ENCODE peak calls at places on chromosomes 7 and 10, in eight cellular contexts. C, G, X, Z, F, T, B and J are unnamed samples.

GRCh38 chr7:126495739-126496138 is 757.0 kb downstream of the GRM8 start:
- DNase-seq in C (no peak), G (no peak), X (no peak), Z (no peak), F (no peak), T (no peak), B (no peak), J (no peak)

GRCh38 chr7:33744293-33744692 is 161.0 kb upstream of the BMPER start:
- DNase-seq in C (peak), G (no peak), X (no peak), Z (peak), F (peak), T (peak), B (no peak), J (no peak)

GRCh38 chr7:140621326-140622035 is 19.1 kb downstream of the DENND2A start:
- DNase-seq in C (no peak), G (no peak), X (no peak), Z (peak), F (no peak), T (no peak), B (no peak), J (no peak)

GRCh38 chr10:35194906-35195305 is 68.3 kb downstream of the CREM start:
- DNase-seq in C (no peak), G (no peak), X (no peak), Z (peak), F (no peak), T (no peak), B (peak), J (peak)

GRCh38 chr10:113347508-113347907 is 205.3 kb upstream of the HABP2 start:
- DNase-seq in C (no peak), G (no peak), X (no peak), Z (no peak), F (no peak), T (no peak), B (no peak), J (no peak)

GRCh38 chr10:50286996-50287803 is 35.9 kb upstream of the ASAH2 start:
- DNase-seq in C (no peak), G (no peak), X (no peak), Z (no peak), F (no peak), T (no peak), B (peak), J (no peak)

GRCh38 chr10:122114156-122114747 is 125.3 kb downstream of the TACC2 start:
- DNase-seq in C (peak), G (peak), X (no peak), Z (no peak), F (no peak), T (peak), B (no peak), J (no peak)

GRCh38 chr10:43260911-43261577 is 5.8 kb downstream of the RASGEF1A start:
- DNase-seq in C (no peak), G (no peak), X (no peak), Z (no peak), F (no peak), T (peak), B (no peak), J (no peak)

GRCh38 chr10:120508966-120509365 is 51.9 kb downstream of the PLPP4 start:
- DNase-seq in C (no peak), G (no peak), X (no peak), Z (no peak), F (no peak), T (no peak), B (no peak), J (no peak)

GRCh38 chr7:1663243-1663642 is 6.8 kb upstream of the ELFN1 start:
- DNase-seq in C (no peak), G (no peak), X (no peak), Z (no peak), F (no peak), T (peak), B (no peak), J (no peak)

GRCh38 chr10:63738410-63738809 is 217.2 kb downstream of the REEP3 start:
- DNase-seq in C (no peak), G (no peak), X (no peak), Z (peak), F (no peak), T (no peak), B (peak), J (no peak)

GRCh38 chr7:92784935-92785334 is 51.4 kb downstream of the CDK6 start:
- DNase-seq in C (no peak), G (no peak), X (no peak), Z (no peak), F (no peak), T (no peak), B (no peak), J (no peak)

GRCh38 chr10:86855503-86855902 is 99.1 kb downstream of the BMPR1A start:
- DNase-seq in C (no peak), G (no peak), X (no peak), Z (no peak), F (no peak), T (no peak), B (no peak), J (no peak)

GRCh38 chr10:92891885-92892705 is 43.8 kb downstream of the EXOC6 start:
- DNase-seq in C (no peak), G (peak), X (peak), Z (peak), F (no peak), T (no peak), B (peak), J (no peak)

GRCh38 chr10:64682043-64682442 is 1160.8 kb downstream of the REEP3 start:
- DNase-seq in C (no peak), G (no peak), X (no peak), Z (no peak), F (no peak), T (no peak), B (no peak), J (no peak)

GRCh38 chr7:41006591-41006990 is 696.3 kb downstream of the INHBA start:
- DNase-seq in C (no peak), G (no peak), X (no peak), Z (peak), F (no peak), T (no peak), B (no peak), J (no peak)

GRCh38 chr7:45977256-45977655 is 56.2 kb upstream of the IGFBP3 start:
- DNase-seq in C (no peak), G (no peak), X (peak), Z (no peak), F (no peak), T (no peak), B (no peak), J (no peak)

GRCh38 chr10:114027041-114027394 is 16.6 kb upstream of the ADRB1 start:
- DNase-seq in C (no peak), G (no peak), X (no peak), Z (no peak), F (no peak), T (no peak), B (no peak), J (no peak)

GRCh38 chr10:7258948-7259523 is 151.8 kb downstream of the SFMBT2 start:
- DNase-seq in C (no peak), G (no peak), X (no peak), Z (no peak), F (no peak), T (no peak), B (no peak), J (peak)

GRCh38 chr7:2507208-2507916 is 12.2 kb upstream of the LFNG start:
- DNase-seq in C (no peak), G (no peak), X (no peak), Z (no peak), F (no peak), T (no peak), B (no peak), J (peak)

GRCh38 chr10:102752934-102753664 is 9.4 kb downstream of the WBP1L start:
- DNase-seq in C (peak), G (no peak), X (no peak), Z (peak), F (no peak), T (peak), B (peak), J (no peak)

GRCh38 chr7:5510426-5511045 is 86.9 kb upstream of the TNRC18 start:
- DNase-seq in C (no peak), G (no peak), X (no peak), Z (no peak), F (no peak), T (no peak), B (no peak), J (no peak)

GRCh38 chr7:139457153-139457946 is 26.1 kb downstream of the KLRG2 start:
- DNase-seq in C (no peak), G (no peak), X (no peak), Z (peak), F (no peak), T (no peak), B (no peak), J (no peak)

GRCh38 chr7:5424689-5425506 is 1.3 kb upstream of the TNRC18 start:
- DNase-seq in C (peak), G (peak), X (peak), Z (peak), F (peak), T (peak), B (peak), J (peak)

GRCh38 chr7:140726304-140726703 is 29.8 kb downstream of the NDUFB2 start:
- DNase-seq in C (peak), G (no peak), X (no peak), Z (peak), F (no peak), T (peak), B (peak), J (no peak)

GRCh38 chr7:2893411-2893861 is 49.3 kb upstream of the GNA12 start:
- DNase-seq in C (no peak), G (no peak), X (no peak), Z (no peak), F (no peak), T (no peak), B (no peak), J (peak)

GRCh38 chr10:28387141-28387540 is 84.3 kb upstream of the MPP7 start:
- DNase-seq in C (no peak), G (no peak), X (no peak), Z (no peak), F (no peak), T (no peak), B (no peak), J (no peak)

GRCh38 chr10:55500931-55501559 is 700.0 kb upstream of the PCDH15 start:
- DNase-seq in C (no peak), G (peak), X (no peak), Z (peak), F (peak), T (peak), B (peak), J (no peak)

GRCh38 chr10:30493609-30494530 is 59.9 kb downstream of the MAP3K8 start:
- DNase-seq in C (no peak), G (peak), X (peak), Z (peak), F (no peak), T (no peak), B (no peak), J (no peak)

GRCh38 chr7:74023786-74024185 is 4.2 kb upstream of the ELN start:
- DNase-seq in C (no peak), G (no peak), X (no peak), Z (no peak), F (no peak), T (no peak), B (no peak), J (no peak)

GRCh38 chr10:50544095-50544856 is 79.5 kb downstream of the SGMS1 start:
- DNase-seq in C (no peak), G (no peak), X (no peak), Z (no peak), F (no peak), T (no peak), B (no peak), J (no peak)

GRCh38 chr10:75050520-75050919 is 60.9 kb upstream of the SAMD8 start:
- DNase-seq in C (no peak), G (no peak), X (no peak), Z (no peak), F (no peak), T (peak), B (no peak), J (no peak)

GRCh38 chr7:30974605-30975256 is 11.0 kb downstream of the GHRHR start:
- DNase-seq in C (no peak), G (peak), X (peak), Z (peak), F (no peak), T (peak), B (no peak), J (peak)

GRCh38 chr10:32882076-32882475 is 76.0 kb downstream of the ITGB1 start:
- DNase-seq in C (no peak), G (no peak), X (no peak), Z (no peak), F (no peak), T (no peak), B (no peak), J (no peak)